ENCODE peak calls at places on chromosomes 6 and 20, in four cellular contexts. Y is H9, T is IMR-90, L is H1. S is an unnamed sample.

GRCh38 chr6:142871910-142872331 is 73.1 kb downstream of the HIVEP2 start:
- DNase-seq in Y (no peak), T (peak), L (no peak), S (no peak)

GRCh38 chr6:170137176-170137891 is 153.5 kb downstream of the DLL1 start:
- DNase-seq in Y (peak), T (no peak), L (peak), S (no peak)

GRCh38 chr20:676315-676937 is 824 bp upstream of the SCRT2 start:
- DNase-seq in Y (no peak), T (no peak), L (peak), S (no peak)

GRCh38 chr6:142845624-142846458 is 99.1 kb downstream of the HIVEP2 start:
- DNase-seq in Y (peak), T (peak), L (peak), S (peak)

GRCh38 chr6:15621203-15622044 is 41.4 kb downstream of the DTNBP1 start:
- DNase-seq in Y (peak), T (peak), L (no peak), S (peak)

GRCh38 chr20:50518270-50518721 is 8.1 kb downstream of the PTPN1 start:
- DNase-seq in Y (no peak), T (peak), L (no peak), S (no peak)

GRCh38 chr20:44355503-44356352 is at the start of gene HNF4A:
- DNase-seq in Y (no peak), T (no peak), L (no peak), S (no peak)

GRCh38 chr20:62953167-62953838 is 794 bp downstream of the SLC17A9 start:
- DNase-seq in Y (no peak), T (no peak), L (peak), S (no peak)

GRCh38 chr6:123655520-123656306 is 19.0 kb upstream of the TRDN start:
- DNase-seq in Y (no peak), T (no peak), L (no peak), S (no peak)

GRCh38 chr6:49951926-49952325 is 12.0 kb downstream of the DEFB114 start:
- DNase-seq in Y (no peak), T (no peak), L (no peak), S (no peak)
- H2AFZ ChIP-seq in Y (no peak), T (no peak), L (peak), S (no peak)

GRCh38 chr6:87074051-87074711 is 20.7 kb downstream of the CGA start:
- DNase-seq in Y (no peak), T (no peak), L (no peak), S (no peak)
- H2AK5ac ChIP-seq in Y (no peak), T (no peak), L (no peak), S (no peak)

GRCh38 chr6:10149603-10150002 is 265.3 kb downstream of the TFAP2A start:
- DNase-seq in Y (no peak), T (no peak), L (no peak), S (no peak)
- H3K27ac ChIP-seq in Y (no peak), T (no peak), L (no peak), S (no peak)

GRCh38 chr6:37539706-37540352 is 40.1 kb upstream of the CCDC167 start:
- DNase-seq in Y (no peak), T (peak), L (no peak), S (no peak)

GRCh38 chr6:37535701-37536461 is 36.2 kb upstream of the CCDC167 start:
- DNase-seq in Y (peak), T (no peak), L (peak), S (no peak)

GRCh38 chr6:37538107-37538506 is 38.4 kb upstream of the CCDC167 start:
- DNase-seq in Y (peak), T (no peak), L (peak), S (no peak)

GRCh38 chr6:37540390-37540789 is 40.7 kb upstream of the CCDC167 start:
- DNase-seq in Y (peak), T (no peak), L (no peak), S (no peak)

GRCh38 chr6:37536462-37537225 is 37.0 kb upstream of the CCDC167 start:
- DNase-seq in Y (peak), T (no peak), L (no peak), S (no peak)
- H2AFZ ChIP-seq in Y (no peak), T (peak), L (peak), S (peak)

GRCh38 chr6:111846061-111846460 is 27.2 kb downstream of the FYN start:
- DNase-seq in Y (no peak), T (no peak), L (no peak), S (no peak)
- H2AK5ac ChIP-seq in Y (no peak), T (no peak), L (peak), S (no peak)

GRCh38 chr20:5720696-5721095 is 29.5 kb upstream of the SHLD1 start:
- DNase-seq in Y (no peak), T (peak), L (no peak), S (no peak)
- H3K27ac ChIP-seq in Y (no peak), T (no peak), L (no peak), S (no peak)